ENCODE peak calls at places on chromosomes 3 and 15, in six cellular contexts. K is sigmoid colon, A is fibroblast of pulmonary artery, Q is neural crest cell, O is nephron progenitor cell, F is AG10803. E is an unnamed sample.

GRCh38 chr3:27641888-27642601 is 80.1 kb downstream of the EOMES start:
- DNase-seq in K (no peak), A (no peak), Q (no peak), O (no peak), F (no peak), E (no peak)

GRCh38 chr3:126101521-126101982 is 17.6 kb upstream of the SLC41A3 start:
- DNase-seq in K (peak; percentile 50), A (no peak), Q (no peak), O (no peak), F (no peak), E (no peak)

GRCh38 chr3:170868577-170869239 is 1.3 kb downstream of the RPL22L1 start:
- DNase-seq in K (no peak), A (no peak), Q (no peak), O (no peak), F (no peak), E (no peak)

GRCh38 chr15:96273317-96274086 is 57.0 kb upstream of the NR2F2 start:
- DNase-seq in K (no peak), A (peak; percentile 92), Q (no peak), O (no peak), F (peak; percentile 90), E (no peak)

GRCh38 chr3:27311400-27311799 is 57.8 kb downstream of the NEK10 start:
- DNase-seq in K (no peak), A (peak; percentile 77), Q (no peak), O (no peak), F (peak; percentile 90), E (peak; percentile 31)

GRCh38 chr15:78174398-78174797 is 25.2 kb downstream of the IDH3A start:
- DNase-seq in K (no peak), A (no peak), Q (no peak), O (no peak), F (no peak), E (no peak)

GRCh38 chr3:51968175-51968681 is 974 bp upstream of the PCBP4 start:
- DNase-seq in K (no peak), A (peak; percentile 16), Q (peak; percentile 57), O (peak; percentile 72), F (no peak), E (no peak)

GRCh38 chr15:52496776-52497470 is 31.8 kb downstream of the MYO5A start:
- DNase-seq in K (no peak), A (peak; percentile 26), Q (no peak), O (no peak), F (peak; percentile 51), E (no peak)

GRCh38 chr3:191492601-191493000 is 31.6 kb downstream of the PYDC2 start:
- DNase-seq in K (no peak), A (peak; percentile 42), Q (no peak), O (no peak), F (no peak), E (no peak)

GRCh38 chr3:122299872-122300460 is 25.1 kb upstream of the CSTA start:
- DNase-seq in K (no peak), A (peak; percentile 34), Q (peak; percentile 18), O (peak; percentile 7), F (no peak), E (no peak)

GRCh38 chr15:44034334-44034733 is 160.7 kb downstream of the FRMD5 start:
- DNase-seq in K (no peak), A (peak; percentile 31), Q (no peak), O (no peak), F (peak; percentile 82), E (no peak)

GRCh38 chr3:42507252-42507651 is 4.8 kb downstream of the VIPR1 start:
- DNase-seq in K (peak; percentile 61), A (peak; percentile 18), Q (no peak), O (no peak), F (no peak), E (no peak)

GRCh38 chr3:139295040-139295439 is 48.8 kb upstream of the MRPS22 start:
- DNase-seq in K (no peak), A (no peak), Q (no peak), O (no peak), F (peak; percentile 66), E (no peak)

GRCh38 chr3:41819200-41819599 is 142.7 kb downstream of the ULK4 start:
- DNase-seq in K (no peak), A (no peak), Q (no peak), O (no peak), F (no peak), E (no peak)

GRCh38 chr3:174949523-174949922 is 90.4 kb downstream of the NAALADL2 start:
- DNase-seq in K (no peak), A (peak; percentile 96), Q (no peak), O (no peak), F (peak; percentile 94), E (peak; percentile 91)

GRCh38 chr3:115833074-115833473 is 209.8 kb downstream of the GAP43 start:
- DNase-seq in K (no peak), A (no peak), Q (no peak), O (no peak), F (peak; percentile 74), E (no peak)

GRCh38 chr3:48402281-48402732 is 27.6 kb downstream of the PLXNB1 start:
- DNase-seq in K (peak; percentile 98), A (peak; percentile 91), Q (no peak), O (no peak), F (peak; percentile 94), E (peak; percentile 67)

GRCh38 chr3:47379488-47379899 is 1.3 kb upstream of the PTPN23 start:
- DNase-seq in K (no peak), A (no peak), Q (no peak), O (no peak), F (no peak), E (no peak)
- TF ChIP-seq CTCF in K (no peak), A (no peak), Q (no peak), O (no peak), F (no peak), E (no peak)

DNA sequence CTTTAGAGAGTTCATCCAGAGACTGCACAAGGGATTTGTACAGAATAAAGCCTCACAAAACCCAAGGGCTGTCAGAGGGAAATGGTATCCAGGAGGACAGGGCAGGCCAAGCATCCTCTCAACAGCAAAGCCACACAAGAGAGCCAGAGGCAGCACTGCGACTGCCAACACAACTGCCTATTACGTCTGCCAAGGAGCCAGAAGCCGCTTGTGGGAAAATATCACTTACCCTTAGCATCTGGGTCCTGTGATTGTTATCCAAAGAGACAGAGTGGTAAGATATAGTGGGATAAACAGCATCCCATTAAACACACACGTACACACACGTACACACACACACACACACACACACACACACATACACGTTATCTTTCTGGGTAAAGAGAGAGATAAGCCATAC is 618.3 kb upstream of the AGTR1 start:
- DNase-seq in K (peak; percentile 80), A (no peak), Q (no peak), O (no peak), F (peak; percentile 25), E (no peak)
- TF ChIP-seq CTCF in K (no peak), A (no peak), Q (no peak), O (no peak), F (no peak), E (no peak)

GRCh38 chr15:39198044-39198625 is 382.7 kb upstream of the THBS1 start:
- DNase-seq in K (no peak), A (no peak), Q (no peak), O (no peak), F (no peak), E (no peak)
- TF ChIP-seq CTCF in K (no peak), A (no peak), Q (no peak), O (no peak), F (no peak), E (no peak)

GRCh38 chr3:45055411-45056143 is 29.5 kb downstream of the CLEC3B start:
- DNase-seq in K (no peak), A (peak; percentile 63), Q (no peak), O (no peak), F (peak; percentile 83), E (no peak)
- TF ChIP-seq CTCF in K (no peak), A (peak; percentile 2), Q (peak; percentile 16), O (no peak), F (peak; percentile 15), E (peak; percentile 12)

GRCh38 chr3:12875857-12876451 is 34.6 kb upstream of the RPL32 start:
- DNase-seq in K (no peak), A (no peak), Q (peak; percentile 72), O (peak; percentile 89), F (no peak), E (no peak)
- TF ChIP-seq CTCF in K (peak; percentile 26), A (no peak), Q (peak; percentile 52), O (peak; percentile 41), F (peak; percentile 7), E (peak; percentile 16)

GRCh38 chr3:64349531-64349930 is 124.3 kb upstream of the PRICKLE2 start:
- DNase-seq in K (no peak), A (no peak), Q (no peak), O (no peak), F (no peak), E (no peak)
- TF ChIP-seq CTCF in K (no peak), A (no peak), Q (no peak), O (no peak), F (no peak), E (no peak)

E was measured in AG09319.